ENCODE peak calls at places on chromosomes 7 and 10, in five cellular contexts. U, Y, R, V and A are unnamed samples. For H3K4me1, the result is how much of the 10 kb centered on the place peaks cover.

GRCh38 chr7:90222811-90223725 is 11.5 kb downstream of the STEAP2 start:
- DNase-seq in Y (no peak), U (no peak), R (peak), V (no peak), A (peak)

GRCh38 chr10:92493362-92493761 is 80.5 kb downstream of the IDE start:
- DNase-seq in U (no peak), V (no peak), R (no peak), Y (no peak), A (no peak)

GRCh38 chr10:80530251-80530650 is 7.5 kb upstream of the SH2D4B start:
- DNase-seq in V (no peak), R (peak), U (no peak), Y (no peak), A (no peak)

GRCh38 chr7:152966189-152966588 is 206.6 kb downstream of the ACTR3B start:
- DNase-seq in V (no peak), R (no peak), Y (no peak), U (no peak), A (no peak)

GRCh38 chr7:5183155-5183554 is 6.9 kb upstream of the WIPI2 start:
- DNase-seq in Y (no peak), U (no peak), R (no peak), V (no peak), A (no peak)

GRCh38 chr10:8331896-8332729 is 277.6 kb downstream of the GATA3 start:
- DNase-seq in Y (peak), U (no peak), R (peak), V (no peak), A (peak)

GRCh38 chr7:157977306-157977705 is 610.3 kb downstream of the PTPRN2 start:
- DNase-seq in R (no peak), U (no peak), Y (no peak), V (no peak), A (no peak)

GRCh38 chr10:920450-920849 is 11.1 kb downstream of the LARP4B start:
- DNase-seq in Y (no peak), V (no peak), U (no peak), R (no peak), A (no peak)

GRCh38 chr10:36114913-36115312 is 472.8 kb upstream of the FZD8 start:
- DNase-seq in R (peak), Y (no peak), V (peak), U (no peak), A (no peak)

GRCh38 chr10:29804025-29804852 is 169.5 kb upstream of the SVIL start:
- DNase-seq in Y (no peak), V (peak), R (peak), U (no peak), A (peak)

GRCh38 chr10:5589963-5590511 is 65.3 kb downstream of the CALML3 start:
- DNase-seq in Y (no peak), U (peak), R (peak), V (no peak), A (no peak)

GRCh38 chr10:11147723-11148122 is 130.1 kb downstream of the CELF2 start:
- DNase-seq in U (no peak), R (no peak), V (no peak), Y (no peak), A (no peak)

GRCh38 chr10:83801983-83802382 is 337.3 kb upstream of the GHITM start:
- DNase-seq in U (no peak), V (no peak), R (no peak), Y (no peak), A (no peak)
- TF ChIP-seq CTCF in U (no peak), V (no peak), R (no peak), Y (no peak), A (no peak)

DNA sequence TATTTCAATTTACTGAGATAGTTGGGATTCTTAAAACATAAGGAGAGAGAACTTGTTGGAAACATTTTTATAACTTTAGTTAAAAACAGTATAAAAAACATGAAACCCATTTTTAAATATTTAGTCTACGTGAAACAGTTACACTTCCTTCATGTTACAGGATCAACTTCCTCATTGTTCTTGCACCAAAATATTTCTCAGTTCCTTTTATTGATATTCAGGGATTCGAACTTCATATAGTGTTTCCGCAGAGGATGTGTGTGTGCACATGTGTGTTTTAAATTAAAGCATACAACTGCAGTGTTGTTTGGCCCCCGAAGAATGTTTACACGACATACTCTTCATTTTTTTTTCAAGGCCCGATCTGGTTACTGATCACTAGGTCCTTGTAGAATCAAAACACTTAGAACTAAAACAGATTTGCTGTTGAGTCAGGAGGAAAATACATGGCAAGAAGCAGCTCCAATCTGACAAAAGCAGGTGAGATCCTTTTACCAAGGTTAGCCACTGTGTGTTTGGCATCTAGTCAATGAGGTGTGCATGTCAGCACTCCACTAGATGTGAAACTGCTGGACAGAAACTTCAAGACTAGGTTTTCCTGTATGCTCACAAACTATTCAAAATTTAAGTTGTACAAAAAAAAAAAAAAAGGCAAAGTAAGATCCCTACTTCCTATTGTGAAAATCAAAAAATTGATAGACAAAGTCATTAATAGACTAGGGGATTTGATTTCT is 60.4 kb downstream of the INSYN2A start:
- DNase-seq in R (no peak), U (no peak), Y (no peak), V (no peak), A (no peak)
- H3K4me1 ChIP-seq in R (under half), U (under half), Y (under half), V (under half), A (under half)

GRCh38 chr10:23523251-23523650 is 84.4 kb downstream of the OTUD1 start:
- DNase-seq in U (no peak), R (no peak), V (no peak), Y (no peak), A (no peak)
- TF ChIP-seq CTCF in U (no peak), R (no peak), V (no peak), Y (no peak), A (no peak)

GRCh38 chr7:137987563-137987962 is 14.3 kb downstream of the CREB3L2 start:
- DNase-seq in U (no peak), V (no peak), R (no peak), Y (no peak), A (no peak)

GRCh38 chr7:137990251-137990901 is 11.5 kb downstream of the CREB3L2 start:
- DNase-seq in V (no peak), Y (no peak), U (no peak), R (peak), A (no peak)

GRCh38 chr7:137989590-137989989 is 12.3 kb downstream of the CREB3L2 start:
- DNase-seq in R (peak), Y (no peak), U (no peak), V (no peak), A (no peak)

GRCh38 chr7:137987968-137988367 is 13.9 kb downstream of the CREB3L2 start:
- DNase-seq in U (no peak), V (no peak), R (no peak), Y (peak), A (no peak)

GRCh38 chr7:137989127-137989526 is 12.8 kb downstream of the CREB3L2 start:
- DNase-seq in U (no peak), R (no peak), V (no peak), Y (no peak), A (no peak)
- H3K4me1 ChIP-seq in U (half or more), R (under half), V (under half), Y (half or more), A (under half)

GRCh38 chr10:70738425-70739121 is 46.6 kb downstream of the TBATA start:
- DNase-seq in Y (peak), U (peak), R (no peak), V (no peak), A (no peak)
- TF ChIP-seq CTCF in Y (no peak), U (peak), R (no peak), V (no peak), A (no peak)

DNA sequence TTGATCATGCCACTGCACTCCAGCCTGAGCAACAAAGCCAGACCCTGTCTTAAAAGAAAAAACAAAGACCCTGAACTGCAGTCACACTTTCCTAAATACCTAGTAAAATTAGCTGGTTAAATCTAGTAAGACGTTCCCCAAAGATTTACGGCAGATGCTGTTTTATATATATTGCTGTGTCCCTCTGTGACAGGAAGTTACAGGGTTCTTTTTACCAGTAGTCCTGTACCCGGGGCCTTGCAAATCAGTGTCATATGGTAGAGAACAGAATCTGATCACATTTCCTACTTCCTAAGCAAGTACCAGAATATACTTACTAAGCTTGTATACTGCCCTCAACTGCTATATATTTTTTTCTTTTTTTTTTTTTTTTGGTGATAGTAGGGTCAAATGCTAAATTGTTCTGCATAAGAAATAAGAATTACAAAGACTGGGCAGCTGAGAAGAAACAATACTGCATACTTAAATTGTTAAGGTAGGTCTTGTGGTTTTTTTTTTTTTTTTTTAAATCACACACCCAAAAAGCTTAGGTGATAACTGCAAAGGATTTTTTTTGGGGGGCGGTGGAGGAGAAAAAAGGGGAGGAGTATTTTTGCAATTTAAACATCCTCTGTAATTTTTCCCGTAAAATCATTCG is 27.3 kb upstream of the KMT2E start:
- DNase-seq in U (no peak), V (no peak), R (no peak), Y (no peak), A (no peak)
- H3K4me1 ChIP-seq in U (under half), V (under half), R (under half), Y (under half), A (under half)

GRCh38 chr10:104403625-104404024 is 50.0 kb downstream of the CFAP58 start:
- DNase-seq in R (no peak), Y (no peak), V (no peak), U (no peak), A (no peak)

GRCh38 chr10:104406715-104407517 is 53.3 kb downstream of the CFAP58 start:
- DNase-seq in V (no peak), Y (no peak), R (peak), U (no peak), A (no peak)
- TF ChIP-seq CTCF in V (peak), Y (peak), R (peak), U (peak), A (peak)

GRCh38 chr7:51226042-51226755 is 90.4 kb downstream of the COBL start:
- DNase-seq in Y (no peak), R (no peak), U (no peak), V (no peak), A (no peak)

GRCh38 chr7:51226916-51227535 is 89.6 kb downstream of the COBL start:
- DNase-seq in R (no peak), U (no peak), V (no peak), Y (no peak), A (no peak)

GRCh38 chr7:51228386-51228958 is 88.1 kb downstream of the COBL start:
- DNase-seq in V (no peak), Y (no peak), U (no peak), R (no peak), A (no peak)

GRCh38 chr7:51229106-51229537 is 87.5 kb downstream of the COBL start:
- DNase-seq in R (no peak), V (no peak), U (no peak), Y (no peak), A (no peak)

GRCh38 chr7:51227861-51228260 is 88.7 kb downstream of the COBL start:
- DNase-seq in R (no peak), Y (no peak), V (no peak), U (no peak), A (no peak)
- H3K4me1 ChIP-seq in R (under half), Y (under half), V (under half), U (under half), A (under half)

GRCh38 chr7:95684505-95684904 is 87.8 kb upstream of the DYNC1I1 start:
- DNase-seq in U (no peak), Y (no peak), V (no peak), R (no peak), A (no peak)

GRCh38 chr7:95690367-95690947 is 81.9 kb upstream of the DYNC1I1 start:
- DNase-seq in Y (no peak), U (peak), V (no peak), R (peak), A (no peak)

GRCh38 chr7:95688931-95689453 is 83.4 kb upstream of the DYNC1I1 start:
- DNase-seq in Y (no peak), V (no peak), U (no peak), R (peak), A (no peak)

GRCh38 chr7:95686109-95686508 is 86.2 kb upstream of the DYNC1I1 start:
- DNase-seq in V (peak), U (no peak), R (peak), Y (peak), A (peak)

DNA sequence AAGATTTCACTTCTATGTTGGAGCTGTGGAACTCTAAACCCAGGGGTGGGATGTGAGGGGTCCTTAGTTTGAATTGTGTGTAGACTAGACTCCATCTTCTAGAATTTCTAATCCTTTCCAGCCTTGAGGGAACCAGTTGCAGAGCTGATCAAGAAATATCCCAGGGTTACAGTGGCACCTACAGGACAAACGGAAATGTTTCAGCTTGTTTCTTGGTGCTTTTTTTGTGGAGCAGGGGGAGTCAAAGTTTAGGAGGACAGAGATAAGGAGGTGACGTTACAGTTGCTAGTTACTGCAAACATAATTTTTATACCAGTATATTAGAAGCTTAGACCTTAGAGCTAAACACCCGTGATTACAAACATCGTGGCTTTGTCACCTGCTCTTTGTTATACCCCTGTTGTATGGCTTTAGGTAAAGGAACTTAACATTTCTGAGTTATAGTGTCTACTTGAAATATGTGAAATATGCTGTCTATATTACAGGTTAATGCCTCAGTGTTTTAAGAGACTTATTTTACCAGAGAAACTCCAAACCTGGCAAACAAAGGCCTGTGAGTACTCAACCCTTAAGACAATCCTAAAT is 84.5 kb upstream of the DYNC1I1 start:
- DNase-seq in Y (no peak), U (peak), V (no peak), R (peak), A (no peak)
- TF ChIP-seq CTCF in Y (peak), U (peak), V (no peak), R (peak), A (peak)

DNA sequence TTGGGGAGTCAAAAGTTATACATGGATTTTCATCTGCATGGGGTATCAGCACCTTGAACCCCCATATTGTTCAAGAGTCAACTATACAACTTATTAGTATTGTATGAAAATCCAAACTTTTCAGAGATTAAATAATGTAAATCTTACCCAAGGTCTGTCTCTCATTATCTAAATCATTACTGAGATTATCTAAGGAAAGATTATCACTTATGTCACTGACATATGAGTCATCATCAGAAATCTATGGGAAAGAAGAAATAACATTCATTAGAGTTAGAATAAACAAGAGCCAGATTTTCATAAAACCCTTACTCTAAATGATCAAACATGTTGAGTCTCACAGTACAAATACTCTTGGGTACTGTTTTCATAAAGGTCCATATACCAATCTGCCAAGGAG is 83.3 kb upstream of the GSDME start:
- DNase-seq in V (no peak), Y (no peak), U (no peak), R (peak), A (no peak)
- H3K4me1 ChIP-seq in V (under half), Y (under half), U (under half), R (under half), A (under half)